ENCODE peak calls at places on chromosome 11, in six cellular contexts. D, T, W, A, O and I are unnamed samples.

GRCh38 chr11:77457340-77457739 is 16.6 kb downstream of the PAK1 start:
- ATAC-seq in D (no peak), T (no peak), W (no peak), A (no peak), O (peak; percentile 52), I (no peak)

GRCh38 chr11:75577198-75577597 is 15.1 kb downstream of the SERPINH1 start:
- ATAC-seq in D (peak; percentile 75), T (peak; percentile 67), W (peak; percentile 32), A (peak; percentile 69), O (no peak), I (peak; percentile 32)

GRCh38 chr11:3989251-3989650 is 105.3 kb upstream of the RRM1 start:
- ATAC-seq in D (no peak), T (no peak), W (no peak), A (no peak), O (no peak), I (no peak)

GRCh38 chr11:8241373-8242112 is 22.1 kb downstream of the LMO1 start:
- ATAC-seq in D (no peak), T (no peak), W (no peak), A (no peak), O (no peak), I (no peak)

GRCh38 chr11:60781286-60782044 is 3.7 kb upstream of the MS4A10 start:
- ATAC-seq in D (no peak), T (no peak), W (no peak), A (no peak), O (peak; percentile 77), I (no peak)

GRCh38 chr11:1998290-1998689 is 648 bp upstream of the H19 start:
- ATAC-seq in D (peak; percentile 60), T (peak; percentile 74), W (no peak), A (peak; percentile 71), O (peak; percentile 62), I (peak; percentile 37)

GRCh38 chr11:75840560-75840959 is 25.6 kb downstream of the UVRAG start:
- ATAC-seq in D (no peak), T (no peak), W (no peak), A (no peak), O (no peak), I (no peak)

GRCh38 chr11:130831506-130832385 is 84.5 kb downstream of the SNX19 start:
- ATAC-seq in D (no peak), T (peak; percentile 37), W (no peak), A (no peak), O (peak; percentile 85), I (no peak)

GRCh38 chr11:35274909-35275807 is 136.2 kb downstream of the CD44 start:
- ATAC-seq in D (peak; percentile 40), T (peak; percentile 50), W (peak; percentile 57), A (no peak), O (no peak), I (peak; percentile 66)

GRCh38 chr11:37770145-37770544 is 1172.1 kb upstream of the RAG2 start:
- ATAC-seq in D (no peak), T (no peak), W (no peak), A (no peak), O (no peak), I (no peak)

GRCh38 chr11:86456075-86456939 is 81.6 kb downstream of the CCDC81 start:
- ATAC-seq in D (peak; percentile 86), T (peak; percentile 85), W (peak; percentile 96), A (peak; percentile 98), O (peak; percentile 97), I (peak; percentile 73)

GRCh38 chr11:98728421-98728820 is 292.3 kb upstream of the CNTN5 start:
- ATAC-seq in D (no peak), T (no peak), W (no peak), A (no peak), O (no peak), I (no peak)

GRCh38 chr11:36744375-36745168 is 146.5 kb upstream of the RAG2 start:
- ATAC-seq in D (peak; percentile 83), T (peak; percentile 70), W (peak; percentile 83), A (peak; percentile 85), O (peak; percentile 42), I (peak; percentile 44)

GRCh38 chr11:810040-810567 is 337 bp downstream of the RPLP2 start:
- ATAC-seq in D (no peak), T (peak; percentile 4), W (no peak), A (peak; percentile 2), O (peak; percentile 9), I (no peak)

GRCh38 chr11:9776203-9776602 is 112.3 kb downstream of the SWAP70 start:
- ATAC-seq in D (no peak), T (no peak), W (no peak), A (no peak), O (no peak), I (no peak)

GRCh38 chr11:105937331-105937730 is 84.7 kb downstream of the MSANTD4 start:
- ATAC-seq in D (peak; percentile 84), T (no peak), W (no peak), A (no peak), O (peak; percentile 54), I (no peak)

GRCh38 chr11:127564803-127565202 is 564.2 kb upstream of the KIRREL3 start:
- ATAC-seq in D (no peak), T (peak; percentile 69), W (no peak), A (no peak), O (no peak), I (no peak)

GRCh38 chr11:123483465-123483864 is 53.4 kb downstream of the GRAMD1B start:
- ATAC-seq in D (no peak), T (no peak), W (no peak), A (no peak), O (no peak), I (no peak)

GRCh38 chr11:75264356-75264755 is 23.8 kb downstream of the TPBGL start:
- ATAC-seq in D (no peak), T (no peak), W (no peak), A (no peak), O (peak; percentile 25), I (no peak)

GRCh38 chr11:59611570-59612565 is 3.7 kb downstream of the OSBP start:
- ATAC-seq in D (no peak), T (no peak), W (no peak), A (no peak), O (no peak), I (no peak)

GRCh38 chr11:69002743-69003231 is 10.3 kb downstream of the MRGPRF start:
- ATAC-seq in D (no peak), T (no peak), W (no peak), A (no peak), O (no peak), I (no peak)

GRCh38 chr11:12806113-12806512 is 131.9 kb downstream of the TEAD1 start:
- ATAC-seq in D (no peak), T (no peak), W (no peak), A (no peak), O (no peak), I (no peak)

GRCh38 chr11:44979536-44980399 is 29.1 kb upstream of the TP53I11 start:
- ATAC-seq in D (peak; percentile 41), T (peak; percentile 34), W (no peak), A (no peak), O (no peak), I (peak; percentile 13)

GRCh38 chr11:33772300-33772699 is 2.0 kb downstream of the FBXO3 start:
- ATAC-seq in D (no peak), T (no peak), W (no peak), A (peak; percentile 17), O (no peak), I (no peak)

GRCh38 chr11:74020537-74020936 is 11.7 kb upstream of the UCP3 start:
- ATAC-seq in D (no peak), T (peak; percentile 20), W (no peak), A (no peak), O (peak; percentile 82), I (no peak)

GRCh38 chr11:128559496-128560103 is 27.8 kb downstream of the ETS1 start:
- ATAC-seq in D (no peak), T (no peak), W (no peak), A (no peak), O (peak; percentile 68), I (no peak)

GRCh38 chr11:66184728-66185127 is 83.7 kb upstream of the RAB1B start:
- ATAC-seq in D (no peak), T (no peak), W (no peak), A (no peak), O (no peak), I (no peak)

GRCh38 chr11:66189031-66189745 is 79.3 kb upstream of the RAB1B start:
- ATAC-seq in D (no peak), T (no peak), W (no peak), A (no peak), O (no peak), I (no peak)

GRCh38 chr11:66188580-66188979 is 79.9 kb upstream of the RAB1B start:
- ATAC-seq in D (no peak), T (no peak), W (no peak), A (peak; percentile 60), O (no peak), I (no peak)

GRCh38 chr11:66186470-66186869 is 82.0 kb upstream of the RAB1B start:
- ATAC-seq in D (no peak), T (no peak), W (no peak), A (no peak), O (no peak), I (no peak)

GRCh38 chr11:66187453-66187852 is 81.0 kb upstream of the RAB1B start:
- ATAC-seq in D (no peak), T (no peak), W (no peak), A (no peak), O (no peak), I (no peak)
- TF ChIP-seq POLR2A in D (no peak), T (no peak), W (no peak), A (no peak), O (no peak), I (no peak)

GRCh38 chr11:101264303-101264702 is 134.7 kb upstream of the PGR start:
- ATAC-seq in D (no peak), T (no peak), W (no peak), A (no peak), O (no peak), I (no peak)
- H3K4me3 ChIP-seq in D (no peak overlapping the region), T (no peak overlapping the region), W (no peak overlapping the region), A (no peak overlapping the region), O (no peak overlapping the region), I (no peak overlapping the region)

DNA sequence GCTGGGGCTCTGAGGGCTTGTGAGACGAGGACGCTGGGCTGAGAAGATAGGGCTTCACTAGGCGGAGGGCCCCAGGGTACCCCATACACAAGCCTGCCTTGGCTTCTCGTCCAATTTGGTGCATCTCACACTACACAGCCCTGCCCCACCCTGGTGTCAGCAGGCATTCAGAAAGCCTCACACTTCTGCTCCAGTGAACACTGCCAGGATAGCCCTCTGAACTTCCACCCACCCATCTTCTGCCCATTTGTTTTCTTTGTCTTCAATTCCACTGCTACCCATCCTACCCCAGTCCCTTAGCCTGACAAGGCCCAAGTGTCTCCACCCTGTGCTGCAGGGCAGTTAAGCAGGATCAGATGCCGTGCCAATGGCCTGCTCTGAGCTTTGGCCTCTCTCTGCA is 1.9 kb upstream of the BUD13 start:
- ATAC-seq in D (no peak), T (no peak), W (no peak), A (no peak), O (no peak), I (no peak)
- TF ChIP-seq POLR2AphosphoS5 in D (no peak), T (no peak), W (no peak), A (no peak), O (peak; percentile 57), I (no peak)

GRCh38 chr11:72222907-72223614 is 1.5 kb upstream of the INPPL1 start:
- ATAC-seq in D (peak; percentile 81), T (peak; percentile 93), W (peak; percentile 74), A (peak; percentile 86), O (peak; percentile 85), I (peak; percentile 91)
- TF ChIP-seq POLR2A in D (no peak), T (no peak), W (peak; percentile 30), A (peak; percentile 74), O (peak; percentile 66), I (peak; percentile 69)